ENCODE peak calls at places on chromosomes 13 and 19, in five cellular contexts. One of them, this sample, is unnamed.

GRCh38 chr13:110911880-110912279 is 3.0 kb downstream of the ANKRD10 start:
- DNase-seq in psoas muscle: no peak
- DNase-seq in kidney: no peak
- DNase-seq in K562: no peak
- DNase-seq in left lung: no peak
- DNase-seq in this sample: no peak

GRCh38 chr19:31146546-31147183 is 202.6 kb downstream of the TSHZ3 start:
- DNase-seq in kidney: no peak
- DNase-seq in K562: no peak
- DNase-seq in psoas muscle: no peak
- DNase-seq in left lung: no peak
- DNase-seq in this sample: no peak

GRCh38 chr13:68232351-68233130 is 1002.4 kb upstream of the PCDH9 start:
- DNase-seq in psoas muscle: no peak
- DNase-seq in kidney: no peak
- DNase-seq in left lung: no peak
- DNase-seq in K562: no peak
- DNase-seq in this sample: no peak

GRCh38 chr19:29003641-29004409 is 209.1 kb downstream of the UQCRFS1 start:
- DNase-seq in psoas muscle: no peak
- DNase-seq in left lung: no peak
- DNase-seq in kidney: peak; percentile 26
- DNase-seq in K562: no peak
- DNase-seq in this sample: no peak

GRCh38 chr13:36913463-36913862 is 6.6 kb downstream of the SMAD9 start:
- DNase-seq in kidney: no peak
- DNase-seq in psoas muscle: no peak
- DNase-seq in K562: no peak
- DNase-seq in left lung: no peak
- DNase-seq in this sample: no peak

GRCh38 chr13:100547805-100548204 is 40.8 kb downstream of the GGACT start:
- DNase-seq in kidney: no peak
- DNase-seq in psoas muscle: no peak
- DNase-seq in left lung: peak; percentile 37
- DNase-seq in K562: no peak
- DNase-seq in this sample: no peak

GRCh38 chr13:111219306-111219705 is 101.1 kb upstream of the TEX29 start:
- DNase-seq in left lung: no peak
- DNase-seq in kidney: peak; percentile 85
- DNase-seq in K562: no peak
- DNase-seq in psoas muscle: no peak
- DNase-seq in this sample: no peak

GRCh38 chr13:97018029-97018819 is 23.9 kb upstream of the OXGR1 start:
- DNase-seq in psoas muscle: no peak
- DNase-seq in left lung: no peak
- DNase-seq in kidney: no peak
- DNase-seq in K562: peak; percentile 16
- DNase-seq in this sample: peak; percentile 52

GRCh38 chr13:97308735-97309429 is 86.7 kb downstream of the MBNL2 start:
- DNase-seq in left lung: no peak
- DNase-seq in psoas muscle: no peak
- DNase-seq in K562: no peak
- DNase-seq in kidney: no peak
- DNase-seq in this sample: no peak

GRCh38 chr13:93723316-93723715 is 496.7 kb downstream of the GPC6 start:
- DNase-seq in psoas muscle: no peak
- DNase-seq in kidney: no peak
- DNase-seq in left lung: no peak
- DNase-seq in K562: no peak
- DNase-seq in this sample: no peak

GRCh38 chr19:43596842-43597461 is 557 bp downstream of the ZNF576 start:
- DNase-seq in psoas muscle: no peak
- DNase-seq in left lung: no peak
- DNase-seq in K562: no peak
- DNase-seq in kidney: no peak
- DNase-seq in this sample: no peak

GRCh38 chr19:5665781-5666513 is 14.4 kb downstream of the MICOS13 start:
- DNase-seq in psoas muscle: no peak
- DNase-seq in kidney: peak; percentile 26
- DNase-seq in left lung: no peak
- DNase-seq in K562: no peak
- DNase-seq in this sample: no peak

GRCh38 chr19:17829855-17830566 is 8.7 kb upstream of the INSL3 start:
- DNase-seq in kidney: peak; percentile 76
- DNase-seq in psoas muscle: no peak
- DNase-seq in left lung: no peak
- DNase-seq in K562: peak; percentile 66
- DNase-seq in this sample: peak; percentile 83

GRCh38 chr13:106859505-106859904 is 291.6 kb upstream of the ARGLU1 start:
- DNase-seq in K562: no peak
- DNase-seq in kidney: no peak
- DNase-seq in psoas muscle: no peak
- DNase-seq in left lung: no peak
- DNase-seq in this sample: no peak

GRCh38 chr19:36460046-36460445 is 29.3 kb downstream of the ZNF566 start:
- DNase-seq in kidney: no peak
- DNase-seq in K562: no peak
- DNase-seq in left lung: no peak
- DNase-seq in psoas muscle: no peak
- DNase-seq in this sample: no peak

GRCh38 chr13:50127017-50127725 is 111.9 kb downstream of the KCNRG start:
- DNase-seq in left lung: peak; percentile 88
- DNase-seq in kidney: peak; percentile 86
- DNase-seq in psoas muscle: peak; percentile 71
- DNase-seq in K562: no peak
- DNase-seq in this sample: no peak

GRCh38 chr19:2315818-2316353 is 7.9 kb upstream of the LINGO3 start:
- DNase-seq in psoas muscle: peak; percentile 80
- DNase-seq in kidney: no peak
- DNase-seq in K562: peak; percentile 66
- DNase-seq in left lung: peak; percentile 94
- DNase-seq in this sample: peak; percentile 86

GRCh38 chr13:85528578-85529215 is 270.5 kb downstream of the SLITRK6 start:
- DNase-seq in kidney: no peak
- DNase-seq in left lung: no peak
- DNase-seq in psoas muscle: no peak
- DNase-seq in K562: no peak
- DNase-seq in this sample: no peak

GRCh38 chr13:107721436-107721835 is 493.9 kb downstream of the LIG4 start:
- DNase-seq in K562: no peak
- DNase-seq in psoas muscle: no peak
- DNase-seq in left lung: no peak
- DNase-seq in kidney: no peak
- DNase-seq in this sample: peak; percentile 50

GRCh38 chr13:32001392-32001768 is 30.2 kb upstream of the FRY start:
- DNase-seq in kidney: no peak
- DNase-seq in left lung: no peak
- DNase-seq in K562: peak; percentile 30
- DNase-seq in psoas muscle: no peak
- DNase-seq in this sample: peak; percentile 42

GRCh38 chr13:44758595-44759221 is 182.6 kb upstream of the TSC22D1 start:
- DNase-seq in kidney: no peak
- DNase-seq in left lung: no peak
- DNase-seq in K562: no peak
- DNase-seq in psoas muscle: no peak
- DNase-seq in this sample: no peak

GRCh38 chr13:19680751-19681150 is 47.3 kb downstream of the MPHOSPH8 start:
- DNase-seq in psoas muscle: no peak
- DNase-seq in K562: no peak
- DNase-seq in kidney: no peak
- DNase-seq in left lung: no peak
- DNase-seq in this sample: no peak

GRCh38 chr19:15421726-15422260 is 3.0 kb upstream of the AKAP8L start:
- DNase-seq in kidney: no peak
- DNase-seq in psoas muscle: peak; percentile 72
- DNase-seq in left lung: no peak
- DNase-seq in K562: no peak
- DNase-seq in this sample: no peak

GRCh38 chr13:30841161-30841560 is 64.9 kb upstream of the MEDAG start:
- DNase-seq in K562: no peak
- DNase-seq in left lung: no peak
- DNase-seq in kidney: no peak
- DNase-seq in psoas muscle: no peak
- DNase-seq in this sample: no peak

GRCh38 chr13:24747248-24748151 is 16.5 kb upstream of the RNF17 start:
- DNase-seq in psoas muscle: no peak
- DNase-seq in kidney: no peak
- DNase-seq in left lung: peak; percentile 79
- DNase-seq in K562: no peak
- DNase-seq in this sample: peak; percentile 90

GRCh38 chr13:73303858-73304257 is 245.1 kb downstream of the KLF5 start:
- DNase-seq in K562: no peak
- DNase-seq in left lung: no peak
- DNase-seq in psoas muscle: no peak
- DNase-seq in kidney: no peak
- DNase-seq in this sample: no peak

GRCh38 chr13:30780338-30780981 is 45.1 kb downstream of the ALOX5AP start:
- DNase-seq in kidney: no peak
- DNase-seq in psoas muscle: no peak
- DNase-seq in K562: no peak
- DNase-seq in left lung: no peak
- DNase-seq in this sample: no peak

GRCh38 chr19:44772969-44773368 is 4.7 kb upstream of the CBLC start:
- DNase-seq in K562: no peak
- DNase-seq in left lung: no peak
- DNase-seq in kidney: no peak
- DNase-seq in psoas muscle: no peak
- DNase-seq in this sample: no peak

GRCh38 chr13:72383646-72384045 is 343.8 kb downstream of the MZT1 start:
- DNase-seq in left lung: no peak
- DNase-seq in K562: no peak
- DNase-seq in kidney: no peak
- DNase-seq in psoas muscle: no peak
- DNase-seq in this sample: no peak

GRCh38 chr19:30664358-30665058 is 292.3 kb downstream of the ZNF536 start:
- DNase-seq in K562: no peak
- DNase-seq in psoas muscle: no peak
- DNase-seq in left lung: no peak
- DNase-seq in kidney: no peak
- DNase-seq in this sample: peak; percentile 53

GRCh38 chr19:49217382-49217781 is 59.8 kb downstream of the TRPM4 start:
- DNase-seq in kidney: no peak
- DNase-seq in psoas muscle: peak; percentile 78
- DNase-seq in K562: peak; percentile 1
- DNase-seq in left lung: no peak
- DNase-seq in this sample: no peak

GRCh38 chr19:45146251-45146650 is 14.5 kb downstream of the NKPD1 start:
- DNase-seq in K562: no peak
- DNase-seq in kidney: no peak
- DNase-seq in psoas muscle: no peak
- DNase-seq in left lung: no peak
- DNase-seq in this sample: peak; percentile 60

GRCh38 chr19:11405846-11406643 is 13.1 kb downstream of the RGL3 start:
- DNase-seq in kidney: peak; percentile 72
- DNase-seq in left lung: peak; percentile 78
- DNase-seq in K562: no peak
- DNase-seq in psoas muscle: no peak
- DNase-seq in this sample: no peak

GRCh38 chr13:33235078-33235477 is 50.5 kb downstream of the STARD13 start:
- DNase-seq in left lung: no peak
- DNase-seq in kidney: no peak
- DNase-seq in psoas muscle: no peak
- DNase-seq in K562: no peak
- DNase-seq in this sample: no peak

GRCh38 chr19:7083076-7083956 is 13.8 kb downstream of the ZNF557 start:
- DNase-seq in psoas muscle: no peak
- DNase-seq in left lung: no peak
- DNase-seq in kidney: no peak
- DNase-seq in K562: no peak
- DNase-seq in this sample: no peak
- H3K36me3 ChIP-seq in psoas muscle: peaks cover 57% of the 10 kb centered on the region
- H3K36me3 ChIP-seq in left lung: peaks cover 77% of the 10 kb centered on the region
- H3K36me3 ChIP-seq in kidney: peaks cover 61% of the 10 kb centered on the region
- H3K36me3 ChIP-seq in K562: peaks cover 62% of the 10 kb centered on the region
- H3K36me3 ChIP-seq in this sample: peaks cover 70% of the 10 kb centered on the region

GRCh38 chr13:89923052-89923451 is 1424.4 kb upstream of the MIR17HG start:
- DNase-seq in kidney: no peak
- DNase-seq in psoas muscle: no peak
- DNase-seq in K562: no peak
- DNase-seq in left lung: no peak
- DNase-seq in this sample: no peak

GRCh38 chr13:89930861-89931260 is 1416.6 kb upstream of the MIR17HG start:
- DNase-seq in kidney: no peak
- DNase-seq in psoas muscle: no peak
- DNase-seq in left lung: no peak
- DNase-seq in K562: no peak
- DNase-seq in this sample: no peak

GRCh38 chr13:89920461-89920860 is 1427.0 kb upstream of the MIR17HG start:
- DNase-seq in kidney: no peak
- DNase-seq in psoas muscle: no peak
- DNase-seq in K562: no peak
- DNase-seq in left lung: no peak
- DNase-seq in this sample: no peak

GRCh38 chr13:89923731-89924130 is 1423.8 kb upstream of the MIR17HG start:
- DNase-seq in K562: no peak
- DNase-seq in left lung: no peak
- DNase-seq in kidney: no peak
- DNase-seq in psoas muscle: no peak
- DNase-seq in this sample: no peak

GRCh38 chr13:89925107-89925506 is 1422.4 kb upstream of the MIR17HG start:
- DNase-seq in K562: no peak
- DNase-seq in psoas muscle: no peak
- DNase-seq in kidney: no peak
- DNase-seq in left lung: no peak
- DNase-seq in this sample: peak; percentile 65
- TF ChIP-seq CTCF in K562: peak; percentile 50
- TF ChIP-seq CTCF in psoas muscle: no peak
- TF ChIP-seq CTCF in kidney: peak; percentile 18
- TF ChIP-seq CTCF in left lung: no peak
- TF ChIP-seq CTCF in this sample: peak; percentile 68

DNA sequence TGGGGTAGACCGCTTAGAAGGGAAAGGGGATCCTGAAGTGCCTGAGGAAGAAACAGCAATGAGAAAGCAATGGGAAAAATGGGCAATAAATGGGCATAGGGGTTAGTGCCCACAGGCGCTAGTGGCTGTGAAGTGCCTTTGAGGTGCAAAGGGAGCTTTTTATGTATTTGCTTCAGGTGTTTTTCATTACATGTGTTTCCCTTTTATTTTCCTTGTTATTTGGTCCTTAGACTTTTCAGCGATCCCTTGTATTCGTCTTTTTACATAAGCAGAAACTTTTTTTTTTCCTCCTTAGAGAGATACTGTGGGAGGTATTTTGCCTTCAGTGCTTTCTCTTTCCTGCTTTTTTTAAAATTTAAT is 19.6 kb downstream of the NFIX start:
- DNase-seq in psoas muscle: no peak
- DNase-seq in kidney: no peak
- DNase-seq in left lung: no peak
- DNase-seq in K562: no peak
- DNase-seq in this sample: no peak
- H3K36me3 ChIP-seq in psoas muscle: no peaks in the 10 kb centered on the region
- H3K36me3 ChIP-seq in kidney: no peaks in the 10 kb centered on the region
- H3K36me3 ChIP-seq in left lung: no peaks in the 10 kb centered on the region
- H3K36me3 ChIP-seq in K562: no peaks in the 10 kb centered on the region
- H3K36me3 ChIP-seq in this sample: no peaks in the 10 kb centered on the region

GRCh38 chr19:48085904-48086864 is 24.4 kb downstream of the PLA2G4C start:
- DNase-seq in left lung: no peak
- DNase-seq in psoas muscle: no peak
- DNase-seq in K562: no peak
- DNase-seq in kidney: no peak
- DNase-seq in this sample: peak; percentile 58
- TF ChIP-seq CTCF in left lung: no peak
- TF ChIP-seq CTCF in psoas muscle: no peak
- TF ChIP-seq CTCF in K562: peak; percentile 50
- TF ChIP-seq CTCF in kidney: no peak
- TF ChIP-seq CTCF in this sample: peak; percentile 73